ENCODE peak calls at places on chromosome 9, in five cellular contexts. P is adrenal gland; R is tibial nerve; M is OCI-LY7; S is effector memory CD4-positive, alpha-beta T cell. C is an unnamed sample. For H3K36me3, the result is how much of the 10 kb centered on the place peaks cover.

GRCh38 chr9:125066839-125067619 is 76.3 kb downstream of the SCAI start:
- DNase-seq in P (no peak), R (no peak), M (no peak), S (no peak), C (no peak)

GRCh38 chr9:97573482-97574073 is 59.6 kb downstream of the TSTD2 start:
- DNase-seq in P (no peak), R (no peak), M (no peak), S (no peak), C (no peak)

GRCh38 chr9:78213696-78214095 is 22.2 kb upstream of the CEP78 start:
- DNase-seq in P (no peak), R (no peak), M (peak), S (no peak), C (no peak)

GRCh38 chr9:14089051-14089798 is 224.7 kb downstream of the NFIB start:
- DNase-seq in P (no peak), R (no peak), M (no peak), S (no peak), C (no peak)

GRCh38 chr9:77943053-77943452 is 88.6 kb downstream of the GNAQ start:
- DNase-seq in P (no peak), R (no peak), M (no peak), S (no peak), C (no peak)

GRCh38 chr9:129570450-129571297 is 50.2 kb downstream of the C9orf50 start:
- DNase-seq in P (peak), R (peak), M (no peak), S (no peak), C (peak)

GRCh38 chr9:127308559-127309429 is 44.2 kb downstream of the GARNL3 start:
- DNase-seq in P (no peak), R (no peak), M (no peak), S (no peak), C (no peak)

GRCh38 chr9:70049672-70050271 is 6.1 kb downstream of the MAMDC2 start:
- DNase-seq in P (peak), R (peak), M (no peak), S (no peak), C (peak)

GRCh38 chr9:137162505-137163100 is 7.2 kb downstream of the LRRC26 start:
- DNase-seq in P (peak), R (no peak), M (no peak), S (no peak), C (no peak)

GRCh38 chr9:76905661-76905983 is 292 bp downstream of the PRUNE2 start:
- DNase-seq in P (no peak), R (no peak), M (no peak), S (no peak), C (no peak)

GRCh38 chr9:106755727-106756126 is 107.2 kb upstream of the ZNF462 start:
- DNase-seq in P (no peak), R (no peak), M (no peak), S (no peak), C (no peak)

GRCh38 chr9:70406446-70406862 is 8.0 kb downstream of the KLF9 start:
- DNase-seq in P (no peak), R (no peak), M (no peak), S (no peak), C (no peak)

GRCh38 chr9:81174023-81174422 is 515.3 kb downstream of the TLE1 start:
- DNase-seq in P (no peak), R (no peak), M (no peak), S (no peak), C (no peak)

GRCh38 chr9:133242991-133243390 is 32.0 kb downstream of the ABO start:
- DNase-seq in P (no peak), R (no peak), M (no peak), S (no peak), C (no peak)

GRCh38 chr9:35689601-35690446 is at the start of gene TPM2:
- DNase-seq in P (peak), R (no peak), M (no peak), S (no peak), C (peak)

DNA sequence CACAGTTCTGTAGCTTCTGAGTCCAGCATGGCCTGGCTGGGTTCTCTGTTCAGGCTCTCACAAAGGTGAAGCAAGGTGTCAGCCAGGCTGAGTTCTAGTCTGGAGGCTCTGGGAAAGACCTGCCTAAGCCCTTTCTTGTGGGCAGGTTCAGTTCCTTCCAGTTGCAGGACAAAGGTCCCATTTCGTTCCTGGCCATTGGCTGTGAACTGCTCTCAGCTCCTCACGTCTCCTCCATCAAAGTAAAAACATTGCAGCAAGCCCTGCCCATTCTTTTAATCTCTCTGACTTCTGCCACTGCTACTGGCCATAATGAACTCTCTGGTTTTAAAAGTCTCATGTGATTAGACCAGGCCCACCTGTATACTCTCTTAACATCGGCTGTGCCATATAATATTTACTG is 61.6 kb upstream of the BARX1 start:
- DNase-seq in P (no peak), R (no peak), M (no peak), S (no peak), C (no peak)
- H3K36me3 ChIP-seq in P (under half), R (under half), M (under half), S (under half), C (under half)

DNA sequence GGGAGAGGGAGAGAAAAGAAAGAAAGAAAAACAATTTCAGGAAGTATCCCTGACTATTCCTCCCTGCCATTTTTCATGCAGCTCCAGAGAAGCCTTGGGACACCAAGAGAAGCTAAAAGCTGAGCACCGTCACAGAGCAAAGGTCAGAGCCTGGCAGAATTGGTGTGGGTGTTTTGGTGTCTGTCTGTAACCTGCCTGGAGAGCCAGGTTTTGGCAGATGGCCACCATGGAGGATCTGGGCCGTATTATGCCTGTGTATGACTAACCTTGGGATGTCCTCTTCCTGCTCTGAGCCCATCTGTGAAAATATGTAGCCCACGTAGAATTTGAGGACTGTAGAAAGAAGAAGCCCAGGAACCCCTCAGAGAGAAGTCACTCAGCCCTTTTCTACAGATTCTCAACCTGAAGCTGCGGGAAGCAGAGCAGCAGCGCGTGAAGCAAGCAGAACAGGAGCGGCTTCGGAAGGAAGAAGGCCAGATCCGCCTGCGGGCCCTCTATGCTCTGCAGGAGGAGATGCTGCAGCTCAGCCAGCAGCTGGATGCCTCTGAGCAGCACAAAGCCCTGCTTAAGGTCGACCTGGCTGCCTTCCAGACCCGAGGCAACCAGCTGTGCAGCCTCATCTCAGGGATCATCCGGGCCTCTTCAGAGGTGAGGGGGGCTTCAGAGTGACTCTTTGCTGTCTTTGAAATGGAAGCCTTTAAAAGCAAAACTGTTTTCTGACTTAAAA is 18.8 kb downstream of the GLE1 start:
- DNase-seq in P (peak), R (peak), M (no peak), S (no peak), C (peak)
- H3K36me3 ChIP-seq in P (under half), R (under half), M (half or more), S (half or more), C (half or more)

DNA sequence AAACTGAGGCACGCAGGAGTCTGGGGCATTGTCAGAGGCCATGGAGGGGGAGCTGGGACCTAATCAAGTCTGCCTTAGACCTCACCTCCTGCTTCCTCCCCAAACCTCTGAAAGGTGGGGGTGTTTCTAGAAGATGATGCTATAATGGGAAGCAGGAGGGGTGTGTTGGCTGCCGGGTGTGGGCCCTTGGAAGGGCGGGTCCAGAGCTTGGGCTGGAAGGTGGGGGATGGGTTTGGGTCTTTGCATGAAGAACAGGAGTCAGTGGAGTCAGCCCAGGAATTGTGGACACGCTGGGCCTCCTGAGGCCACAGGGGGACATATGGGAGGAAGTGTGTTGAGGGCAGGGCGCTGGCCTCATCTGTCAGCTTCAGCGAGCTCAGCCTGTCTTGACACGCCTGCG is 101.0 kb upstream of the FCN2 start:
- DNase-seq in P (no peak), R (no peak), M (no peak), S (no peak), C (no peak)
- H3K36me3 ChIP-seq in P (under half), R (under half), M (under half), S (under half), C (under half)

DNA sequence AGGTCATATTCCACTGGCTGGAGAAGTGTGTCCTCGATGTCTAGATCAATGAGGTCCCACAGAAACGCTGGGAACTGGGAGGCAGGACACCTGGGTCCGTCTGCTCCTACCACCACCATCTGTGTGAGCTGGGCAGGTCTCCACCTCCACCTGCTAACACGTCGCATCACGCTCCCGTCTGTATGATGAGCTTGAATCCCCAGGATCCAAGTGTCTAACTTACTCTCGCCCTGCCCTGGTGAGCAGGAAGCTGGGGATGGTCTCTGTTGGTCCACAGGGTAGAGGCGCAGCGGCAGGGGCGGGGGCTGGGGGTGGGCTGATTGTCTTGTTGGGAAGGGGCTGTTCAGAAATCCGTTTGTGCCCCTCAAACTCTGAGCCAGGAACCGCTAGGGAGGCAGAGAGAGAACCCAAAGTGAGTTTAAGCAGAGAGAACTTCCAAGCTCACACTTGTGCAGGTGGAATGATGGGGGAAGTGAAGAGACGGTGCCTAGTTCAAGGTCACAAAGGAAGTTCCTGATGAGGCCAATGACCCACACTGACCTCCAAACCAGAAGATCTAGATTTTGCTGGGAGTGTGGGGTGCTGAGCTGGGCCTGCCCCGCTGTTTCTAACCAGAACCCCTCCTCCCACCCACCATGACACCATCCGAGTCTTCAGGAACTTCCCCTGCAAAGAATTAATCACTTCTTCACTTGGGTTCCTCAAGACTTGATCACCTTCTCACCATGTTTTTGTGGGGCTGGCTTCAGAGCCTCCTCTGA is 21.1 kb downstream of the ORM2 start:
- DNase-seq in P (no peak), R (no peak), M (no peak), S (no peak), C (no peak)
- H3K36me3 ChIP-seq in P (under half), R (under half), M (half or more), S (half or more), C (half or more)

GRCh38 chr9:130630506-130631330 is 33.7 kb upstream of the PRDM12 start:
- DNase-seq in P (no peak), R (no peak), M (no peak), S (no peak), C (peak)
- H3K36me3 ChIP-seq in P (under half), R (under half), M (half or more), S (half or more), C (half or more)

GRCh38 chr9:12290166-12290869 is 402.9 kb upstream of the TYRP1 start:
- DNase-seq in P (no peak), R (no peak), M (no peak), S (no peak), C (no peak)
- H3K36me3 ChIP-seq in P (under half), R (under half), M (under half), S (under half), C (under half)

DNA sequence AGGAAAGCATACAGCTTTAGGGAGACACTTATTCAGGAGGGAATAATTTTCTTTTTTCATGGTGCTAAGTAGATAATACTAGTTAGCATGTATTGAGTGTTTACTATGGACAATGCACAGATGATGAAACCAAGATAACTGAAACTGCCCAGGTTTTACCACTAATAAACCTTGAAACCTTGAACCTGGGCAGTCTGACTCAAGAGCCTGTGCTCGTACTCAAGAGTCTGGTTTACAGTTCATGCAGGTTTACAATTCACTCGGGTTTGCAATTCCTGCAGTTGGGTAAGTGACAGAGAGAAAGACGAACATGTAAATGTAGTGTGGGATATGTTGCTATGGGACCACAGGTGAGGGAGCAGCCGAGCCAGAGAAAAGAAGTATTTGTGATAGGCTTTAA is 28.2 kb downstream of the NUP214 start:
- DNase-seq in P (no peak), R (no peak), M (no peak), S (no peak), C (no peak)
- H3K36me3 ChIP-seq in P (under half), R (under half), M (half or more), S (half or more), C (half or more)

GRCh38 chr9:100134731-100135130 is 35.7 kb downstream of the INVS start:
- DNase-seq in P (no peak), R (no peak), M (no peak), S (no peak), C (no peak)
- H3K36me3 ChIP-seq in P (under half), R (under half), M (under half), S (under half), C (under half)